ENCODE peak calls at places on chromosomes 16 and 17, in five cellular contexts. I is activated gamma-delta T cell treated with anti-CD3 and anti-CD28 coated beads, Interleukin-2, amount 50 U/mL, for 16 hours; Y is NCI-H1048; E is NCI-H2081; K is HTR-8/SVneo. N is an unnamed sample.

GRCh38 chr17:66673668-66674276 is 161.1 kb upstream of the CACNG5 start:
- DNase-seq in E (peak), Y (no peak), K (peak), I (peak), N (no peak)

GRCh38 chr17:75514299-75515228 is 773 bp downstream of the CASKIN2 start:
- DNase-seq in I (no peak), K (no peak), Y (no peak), E (no peak), N (no peak)

GRCh38 chr17:57889892-57890856 is 40.3 kb upstream of the MRPS23 start:
- DNase-seq in Y (no peak), E (no peak), K (peak), I (no peak), N (no peak)

GRCh38 chr16:84513111-84514065 is 8.9 kb upstream of the MEAK7 start:
- DNase-seq in E (no peak), K (peak), I (no peak), Y (no peak), N (no peak)

GRCh38 chr17:57662644-57663308 is 82.3 kb downstream of the CCDC182 start:
- DNase-seq in E (peak), Y (peak), K (peak), I (no peak), N (no peak)

GRCh38 chr16:1450218-1450617 is 5.9 kb upstream of the CCDC154 start:
- DNase-seq in I (no peak), K (no peak), E (no peak), Y (no peak), N (no peak)

GRCh38 chr16:66508261-66508913 is 41.5 kb downstream of the TK2 start:
- DNase-seq in Y (no peak), E (no peak), I (no peak), K (no peak), N (no peak)

GRCh38 chr17:63647065-63647725 is 25.0 kb downstream of the MAP3K3 start:
- DNase-seq in I (no peak), E (no peak), K (no peak), Y (no peak), N (no peak)

GRCh38 chr17:81538651-81539570 is 10.7 kb downstream of the FSCN2 start:
- DNase-seq in K (no peak), E (no peak), Y (no peak), I (no peak), N (no peak)

GRCh38 chr17:73410586-73411329 is 99.0 kb upstream of the CDC42EP4 start:
- DNase-seq in E (no peak), I (no peak), K (no peak), Y (no peak), N (no peak)

GRCh38 chr17:61463068-61463980 is 11.1 kb downstream of the TBX4 start:
- DNase-seq in K (no peak), I (no peak), Y (no peak), E (no peak), N (no peak)

GRCh38 chr17:50394711-50395110 is 2.6 kb downstream of the LRRC59 start:
- DNase-seq in I (no peak), E (no peak), Y (no peak), K (no peak), N (no peak)

GRCh38 chr16:88633684-88634140 is 4.7 kb upstream of the IL17C start:
- DNase-seq in E (no peak), Y (no peak), I (peak), K (peak), N (no peak)

GRCh38 chr17:82333279-82334171 is at the start of gene SECTM1:
- DNase-seq in E (peak), K (no peak), Y (no peak), I (no peak), N (no peak)

GRCh38 chr17:79792984-79793923 is 3.6 kb downstream of the CBX8 start:
- DNase-seq in I (no peak), E (no peak), Y (no peak), K (no peak), N (no peak)

GRCh38 chr16:2719328-2720062 is 529 bp downstream of the PRSS27 start:
- DNase-seq in I (no peak), E (no peak), Y (no peak), K (no peak), N (no peak)

GRCh38 chr16:57134982-57135381 is 42.6 kb downstream of the CPNE2 start:
- DNase-seq in K (no peak), E (peak), Y (no peak), I (peak), N (no peak)

GRCh38 chr17:53420035-53420641 is 402.6 kb upstream of the KIF2B start:
- DNase-seq in K (no peak), I (no peak), E (no peak), Y (no peak), N (no peak)

GRCh38 chr17:39485555-39485954 is 24.3 kb downstream of the CDK12 start:
- DNase-seq in E (no peak), K (peak), I (no peak), Y (no peak), N (no peak)

GRCh38 chr16:24748242-24748641 is 18.8 kb downstream of the TNRC6A start:
- DNase-seq in Y (no peak), E (no peak), I (no peak), K (peak), N (no peak)

GRCh38 chr17:45264988-45265387 is 3.1 kb upstream of the SPATA32 start:
- DNase-seq in Y (no peak), K (no peak), E (no peak), I (no peak), N (no peak)

GRCh38 chr17:3974138-3974687 is 10.0 kb upstream of the ATP2A3 start:
- DNase-seq in E (no peak), I (no peak), K (no peak), Y (no peak), N (peak)

GRCh38 chr16:66741131-66741900 is 10.1 kb downstream of the DYNC1LI2 start:
- DNase-seq in K (no peak), Y (no peak), E (no peak), I (no peak), N (no peak)

GRCh38 chr17:57281887-57282653 is 25.7 kb downstream of the MSI2 start:
- DNase-seq in Y (no peak), K (peak), E (no peak), I (no peak), N (no peak)

GRCh38 chr17:61205931-61206330 is 193.7 kb upstream of the TBX2 start:
- DNase-seq in K (no peak), I (no peak), Y (no peak), E (no peak), N (no peak)